ENCODE peak calls at places on chromosomes 5 and 9, in four cellular contexts. P is cardiac muscle cell; Z is activated CD4-positive, alpha-beta T cell treated with anti-CD3 and anti-CD28 coated beads for 24 hours; D is NCI-H1930. Q is an unnamed sample.

GRCh38 chr5:157652377-157652692 is at the start of gene SOX30:
- DNase-seq in Z (no peak), P (no peak), D (no peak), Q (no peak)

GRCh38 chr5:142978252-142978651 is 208.1 kb downstream of the ARHGAP26 start:
- DNase-seq in P (no peak), Z (no peak), D (no peak), Q (no peak)

GRCh38 chr9:82488702-82489578 is 500.4 kb downstream of the SPATA31D1 start:
- DNase-seq in P (no peak), Z (no peak), D (no peak), Q (no peak)

GRCh38 chr9:14396171-14396570 is 82.2 kb upstream of the NFIB start:
- DNase-seq in P (no peak), D (no peak), Z (no peak), Q (no peak)

GRCh38 chr9:82581516-82581915 is 481.4 kb downstream of the RASEF start:
- DNase-seq in D (no peak), P (no peak), Z (no peak), Q (no peak)

GRCh38 chr9:19161257-19162025 is 34.1 kb upstream of the PLIN2 start:
- DNase-seq in P (no peak), Z (peak; percentile 12), D (no peak), Q (no peak)

GRCh38 chr9:114011313-114011712 is 66.8 kb downstream of the AMBP start:
- DNase-seq in P (no peak), Z (no peak), D (no peak), Q (no peak)

GRCh38 chr5:74497706-74498105 is 142.8 kb downstream of the ENC1 start:
- DNase-seq in Z (no peak), P (no peak), D (no peak), Q (no peak)

GRCh38 chr5:94968507-94969095 is 316.3 kb downstream of the MCTP1 start:
- DNase-seq in P (peak; percentile 79), D (peak; percentile 40), Z (no peak), Q (peak; percentile 21)

GRCh38 chr5:175493260-175493659 is 14.9 kb downstream of the SFXN1 start:
- DNase-seq in P (no peak), Z (no peak), D (no peak), Q (no peak)

GRCh38 chr9:124780060-124780756 is 3.3 kb downstream of the OLFML2A start:
- DNase-seq in D (no peak), P (no peak), Z (no peak), Q (no peak)

GRCh38 chr5:174145821-174146220 is 100.3 kb downstream of the NSG2 start:
- DNase-seq in D (peak; percentile 77), Z (no peak), P (no peak), Q (peak; percentile 38)

GRCh38 chr5:73709536-73710129 is 83.6 kb downstream of the ARHGEF28 start:
- DNase-seq in Z (no peak), D (no peak), P (no peak), Q (no peak)

GRCh38 chr5:153901449-153901848 is 137.3 kb downstream of the FAM114A2 start:
- DNase-seq in P (no peak), Z (no peak), D (no peak), Q (no peak)

GRCh38 chr9:16708638-16709435 is 161.6 kb downstream of the BNC2 start:
- DNase-seq in Z (no peak), P (no peak), D (no peak), Q (no peak)

GRCh38 chr9:109779711-109780452 is at the start of gene PALM2AKAP2:
- DNase-seq in D (peak; percentile 75), Z (no peak), P (peak; percentile 91), Q (peak; percentile 8)

GRCh38 chr5:57684299-57684702 is 201.7 kb upstream of the ACTBL2 start:
- DNase-seq in D (no peak), P (no peak), Z (no peak), Q (no peak)

GRCh38 chr5:33721491-33722245 is 170.1 kb downstream of the ADAMTS12 start:
- DNase-seq in Z (no peak), P (no peak), D (no peak), Q (no peak)

GRCh38 chr5:138148811-138149210 is 9.6 kb upstream of the NME5 start:
- DNase-seq in P (no peak), D (no peak), Z (no peak), Q (no peak)

GRCh38 chr5:35454011-35454525 is 163.6 kb upstream of the SPEF2 start:
- DNase-seq in D (no peak), Z (no peak), P (no peak), Q (no peak)

GRCh38 chr9:14251146-14252071 is 62.5 kb downstream of the NFIB start:
- DNase-seq in P (no peak), Z (no peak), D (no peak), Q (peak; percentile 95)

GRCh38 chr5:148740966-148741742 is 85.3 kb upstream of the ADRB2 start:
- DNase-seq in D (no peak), Z (no peak), P (peak; percentile 53), Q (peak; percentile 3)

GRCh38 chr9:94139672-94140417 is 55.6 kb downstream of the PTPDC1 start:
- DNase-seq in Z (no peak), D (no peak), P (no peak), Q (no peak)

GRCh38 chr9:98375138-98375726 is 119.8 kb upstream of the TBC1D2 start:
- DNase-seq in P (no peak), Z (no peak), D (no peak), Q (no peak)

GRCh38 chr5:143234162-143234842 is 169.2 kb downstream of the NR3C1 start:
- DNase-seq in P (no peak), D (no peak), Z (no peak), Q (no peak)

GRCh38 chr5:1152156-1152555 is 40.3 kb upstream of the SLC12A7 start:
- DNase-seq in P (no peak), D (no peak), Z (no peak), Q (peak; percentile 22)

GRCh38 chr5:139430015-139430414 is 9.3 kb downstream of the DNAJC18 start:
- DNase-seq in P (no peak), Z (no peak), D (no peak), Q (no peak)

GRCh38 chr9:112404367-112404979 is 24.6 kb downstream of the HSDL2 start:
- DNase-seq in D (no peak), P (no peak), Z (no peak), Q (no peak)

GRCh38 chr9:2638871-2639673 is 17.5 kb downstream of the VLDLR start:
- DNase-seq in Z (no peak), D (no peak), P (no peak), Q (no peak)

GRCh38 chr9:115540091-115540490 is 422.1 kb upstream of the TNC start:
- DNase-seq in P (no peak), Z (no peak), D (no peak), Q (no peak)

GRCh38 chr5:41735213-41735612 is 135.0 kb downstream of the OXCT1 start:
- DNase-seq in D (no peak), Z (no peak), P (no peak), Q (no peak)

GRCh38 chr9:124285903-124286291 is 28.1 kb downstream of the NEK6 start:
- DNase-seq in P (no peak), Z (peak; percentile 27), D (no peak), Q (no peak)

GRCh38 chr9:135075234-135076142 is 12.0 kb upstream of the OLFM1 start:
- DNase-seq in P (peak; percentile 74), Z (no peak), D (no peak), Q (peak; percentile 29)

GRCh38 chr5:91417219-91417618 is 34.1 kb upstream of the ARRDC3 start:
- DNase-seq in Z (no peak), P (no peak), D (no peak), Q (no peak)

GRCh38 chr9:137311171-137311970 is 9.3 kb upstream of the NRARP start:
- DNase-seq in D (no peak), P (no peak), Z (no peak), Q (peak; percentile 53)

Q was measured in DMS153.